ENCODE peak calls at places on chromosomes 11 and 22, in five cellular contexts. U is K562, Z is HCT116, F is SK-N-SH, L is H1. H is an unnamed sample.

GRCh38 chr22:39611360-39611759 is 40.8 kb downstream of the CACNA1I start:
- DNase-seq in U (no peak), Z (no peak), F (no peak), L (no peak), H (no peak)

GRCh38 chr11:11410626-11411025 is 57.6 kb upstream of the CSNK2A3 start:
- DNase-seq in U (no peak), Z (no peak), F (no peak), L (no peak), H (no peak)

GRCh38 chr22:21044931-21045584 is 688 bp upstream of the LRRC74B start:
- DNase-seq in U (peak; percentile 75), Z (no peak), F (peak; percentile 64), L (no peak), H (no peak)

GRCh38 chr11:26199341-26199740 is 132.6 kb upstream of the ANO3 start:
- DNase-seq in U (no peak), Z (no peak), F (no peak), L (no peak), H (no peak)

GRCh38 chr11:102143867-102144266 is 33.6 kb downstream of the YAP1 start:
- DNase-seq in U (no peak), Z (no peak), F (no peak), L (no peak), H (no peak)

GRCh38 chr11:46422588-46422987 is 31.0 kb upstream of the CHRM4 start:
- DNase-seq in U (no peak), Z (no peak), F (no peak), L (no peak), H (peak; percentile 20)

GRCh38 chr11:44774736-44775135 is 48.0 kb downstream of the TSPAN18 start:
- DNase-seq in U (no peak), Z (no peak), F (no peak), L (no peak), H (no peak)

GRCh38 chr11:115920087-115920461 is 415.9 kb upstream of the CADM1 start:
- DNase-seq in U (no peak), Z (no peak), F (no peak), L (no peak), H (no peak)

GRCh38 chr11:19241260-19242183 is 777 bp upstream of the E2F8 start:
- DNase-seq in U (peak; percentile 90), Z (no peak), F (peak; percentile 89), L (peak; percentile 83), H (peak; percentile 14)

GRCh38 chr11:19321351-19321750 is 80.6 kb upstream of the E2F8 start:
- DNase-seq in U (no peak), Z (no peak), F (no peak), L (no peak), H (no peak)

GRCh38 chr11:70353900-70354568 is 44.3 kb upstream of the CTTN start:
- DNase-seq in U (no peak), Z (no peak), F (no peak), L (peak; percentile 32), H (no peak)
- TF ChIP-seq JUND in U (no peak), Z (no peak), F (no peak), L (no peak), H (no peak)

GRCh38 chr11:129453293-129453721 is 77.7 kb downstream of the BARX2 start:
- DNase-seq in U (no peak), Z (no peak), F (no peak), L (no peak), H (no peak)
- TF ChIP-seq JUND in U (no peak), Z (no peak), F (no peak), L (no peak), H (no peak)

GRCh38 chr22:37741312-37741795 is 44.5 kb downstream of the TRIOBP start:
- DNase-seq in U (no peak), Z (no peak), F (peak; percentile 95), L (peak; percentile 49), H (no peak)
- TF ChIP-seq JUND in U (no peak), Z (no peak), F (peak; percentile 37), L (no peak), H (no peak)

GRCh38 chr22:40728731-40729189 is 49.5 kb downstream of the MCHR1 start:
- DNase-seq in U (no peak), Z (no peak), F (no peak), L (no peak), H (no peak)
- TF ChIP-seq JUND in U (no peak), Z (no peak), F (no peak), L (no peak), H (no peak)

DNA sequence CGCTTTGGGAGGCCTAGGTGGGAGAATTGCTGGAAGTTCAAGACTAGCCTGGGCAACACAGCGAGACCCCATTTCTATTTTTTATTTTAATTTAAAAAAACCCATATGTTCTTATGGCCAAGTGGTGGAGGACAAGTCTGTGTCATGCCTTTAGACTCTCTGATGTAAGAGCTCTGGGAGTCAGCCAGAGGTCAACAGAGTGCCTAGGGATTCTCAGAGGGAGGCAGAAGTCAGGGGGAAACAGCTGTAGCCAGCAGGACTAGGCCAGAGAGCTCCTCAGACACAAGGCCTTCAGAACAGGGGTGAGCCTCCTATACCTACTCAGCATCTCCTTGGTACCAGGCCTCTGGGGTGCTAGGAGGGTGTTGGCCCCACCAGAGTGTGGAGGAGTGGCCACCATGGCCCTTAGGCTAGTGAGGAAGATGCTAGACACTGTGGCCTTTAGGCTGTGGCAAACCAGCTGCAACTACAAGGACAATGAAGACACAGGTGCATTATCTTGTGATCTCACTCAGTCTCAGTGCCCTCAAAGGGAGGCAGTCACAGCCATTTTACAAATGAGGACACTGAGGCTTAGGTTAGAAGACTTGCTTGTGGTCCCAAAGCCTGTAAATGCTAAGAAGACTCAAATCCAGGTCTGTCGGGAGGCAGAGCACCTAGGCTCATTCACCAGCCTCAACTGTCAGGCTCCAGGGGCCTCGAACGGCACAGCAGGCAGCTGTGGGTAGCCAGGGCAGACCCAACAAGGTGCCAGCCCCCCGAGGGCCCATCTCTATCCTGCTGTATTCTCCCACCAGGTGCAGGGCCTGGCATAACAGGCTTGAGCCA is 5.0 kb downstream of the ZP1 start:
- DNase-seq in U (no peak), Z (no peak), F (peak; percentile 12), L (no peak), H (no peak)
- TF ChIP-seq JUND in U (no peak), Z (no peak), F (no peak), L (no peak), H (no peak)

GRCh38 chr11:66072518-66072917 is 2.4 kb downstream of the PACS1 start:
- DNase-seq in U (no peak), Z (no peak), F (no peak), L (no peak), H (no peak)

GRCh38 chr11:66069715-66070603 is at the start of gene PACS1:
- DNase-seq in U (peak; percentile 91), Z (no peak), F (peak; percentile 94), L (peak; percentile 85), H (peak; percentile 87)

GRCh38 chr11:66070604-66071325 is 693 bp downstream of the PACS1 start:
- DNase-seq in U (peak; percentile 63), Z (no peak), F (peak; percentile 74), L (peak; percentile 71), H (no peak)

GRCh38 chr11:66073669-66074068 is 3.6 kb downstream of the PACS1 start:
- DNase-seq in U (no peak), Z (no peak), F (no peak), L (no peak), H (no peak)

GRCh38 chr11:66071326-66071870 is 1.3 kb downstream of the PACS1 start:
- DNase-seq in U (no peak), Z (no peak), F (no peak), L (no peak), H (no peak)
- TF ChIP-seq JUND in U (no peak), Z (no peak), F (no peak), L (no peak), H (no peak)

DNA sequence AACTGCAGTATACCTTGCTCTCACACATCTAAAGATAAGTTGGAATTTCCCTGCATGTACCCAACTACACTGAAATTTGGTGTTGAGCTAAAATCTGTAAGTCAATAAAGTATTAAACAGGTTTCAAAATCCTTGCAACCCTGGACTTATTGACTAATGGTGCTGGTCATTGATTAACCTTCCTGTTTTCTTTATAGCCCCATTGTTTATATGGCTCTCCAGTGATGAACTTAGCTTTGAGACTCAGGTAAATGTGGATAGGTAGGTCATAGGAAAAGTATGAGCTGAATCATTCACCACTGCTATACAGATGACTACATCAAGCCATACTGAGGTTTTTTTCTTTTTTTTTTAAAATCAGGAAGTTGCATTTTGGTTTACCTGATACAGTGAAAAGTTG is 132.7 kb downstream of the FAT3 start:
- DNase-seq in U (no peak), Z (no peak), F (no peak), L (no peak), H (no peak)
- TF ChIP-seq JUND in U (no peak), Z (no peak), F (no peak), L (no peak), H (no peak)

GRCh38 chr22:29330753-29331152 is 15.3 kb upstream of the RASL10A start:
- DNase-seq in U (no peak), Z (no peak), F (no peak), L (no peak), H (no peak)
- TF ChIP-seq JUND in U (no peak), Z (no peak), F (no peak), L (no peak), H (no peak)

GRCh38 chr11:68436985-68437926 is 23.3 kb upstream of the PPP6R3 start:
- DNase-seq in U (peak; percentile 82), Z (no peak), F (no peak), L (no peak), H (no peak)
- TF ChIP-seq JUND in U (peak; percentile 89), Z (no peak), F (no peak), L (no peak), H (no peak)

GRCh38 chr11:114168691-114169090 is 109.2 kb downstream of the ZBTB16 start:
- DNase-seq in U (no peak), Z (no peak), F (no peak), L (no peak), H (no peak)
- TF ChIP-seq JUND in U (no peak), Z (no peak), F (no peak), L (no peak), H (no peak)

H was measured in T47D.